ENCODE peak calls at places on chromosomes 3 and 15, in seven cellular contexts. J is IMR-90, L is mesenchymal stem cell, C is neuronal stem cell, Z is H1, S is mesendoderm, Q is H9. I is an unnamed sample.
A peak's percentile ranks its signal among the peaks of the same experiment; 100 is the strongest.

GRCh38 chr3:53074366-53074696 is 28.5 kb upstream of the SFMBT1 start:
- DNase-seq in J (no peak), Z (no peak), S (no peak), Q (peak; percentile 21), C (no peak), L (no peak), I (no peak)

GRCh38 chr3:101813817-101814440 is 34.9 kb downstream of the NXPE3 start:
- DNase-seq in Z (no peak), Q (no peak), C (no peak), J (peak; percentile 54), S (no peak), L (peak; percentile 41), I (no peak)

GRCh38 chr3:196772102-196772501 is 32.4 kb downstream of the PAK2 start:
- DNase-seq in Z (no peak), L (no peak), J (no peak), Q (no peak), C (no peak), S (no peak), I (no peak)

GRCh38 chr3:99825239-99825638 is 7.6 kb downstream of the CMSS1 start:
- DNase-seq in J (peak; percentile 31), L (peak; percentile 44), Z (no peak), Q (no peak), C (no peak), S (no peak), I (peak; percentile 29)

GRCh38 chr3:151568095-151568685 is 107.3 kb upstream of the IGSF10 start:
- DNase-seq in J (no peak), Z (no peak), C (no peak), L (no peak), Q (no peak), S (no peak), I (no peak)

GRCh38 chr15:85702321-85703230 is 92.1 kb downstream of the KLHL25 start:
- DNase-seq in L (peak; percentile 83), Q (no peak), Z (no peak), J (peak; percentile 75), C (no peak), S (no peak), I (no peak)

GRCh38 chr3:134323966-134324962 is 50.0 kb downstream of the AMOTL2 start:
- DNase-seq in L (no peak), J (no peak), Z (no peak), S (no peak), Q (peak; percentile 24), C (no peak), I (no peak)

GRCh38 chr3:185207931-185208746 is 45.7 kb downstream of the EHHADH start:
- DNase-seq in Q (no peak), J (peak; percentile 61), Z (no peak), C (no peak), S (no peak), L (peak; percentile 3), I (no peak)

GRCh38 chr3:14880486-14881179 is 61.9 kb downstream of the FGD5 start:
- DNase-seq in L (no peak), S (no peak), J (no peak), Z (no peak), C (no peak), Q (no peak), I (no peak)

GRCh38 chr15:80242132-80242769 is 9.8 kb downstream of the CTXND1 start:
- DNase-seq in C (no peak), Q (peak; percentile 84), Z (peak; percentile 34), J (peak; percentile 24), L (peak; percentile 11), S (peak; percentile 97), I (no peak)

GRCh38 chr3:4504340-4505261 is 11.5 kb downstream of the ITPR1 start:
- DNase-seq in C (no peak), Z (no peak), Q (no peak), S (no peak), L (peak; percentile 28), J (no peak), I (no peak)

GRCh38 chr15:100986158-100986896 is 67.2 kb downstream of the LRRK1 start:
- DNase-seq in Z (no peak), C (no peak), Q (no peak), J (no peak), L (no peak), S (no peak), I (no peak)

GRCh38 chr3:159645874-159646273 is 342.8 kb upstream of the IL12A start:
- DNase-seq in Q (no peak), J (peak; percentile 51), Z (no peak), L (no peak), S (no peak), C (no peak), I (no peak)

DNA sequence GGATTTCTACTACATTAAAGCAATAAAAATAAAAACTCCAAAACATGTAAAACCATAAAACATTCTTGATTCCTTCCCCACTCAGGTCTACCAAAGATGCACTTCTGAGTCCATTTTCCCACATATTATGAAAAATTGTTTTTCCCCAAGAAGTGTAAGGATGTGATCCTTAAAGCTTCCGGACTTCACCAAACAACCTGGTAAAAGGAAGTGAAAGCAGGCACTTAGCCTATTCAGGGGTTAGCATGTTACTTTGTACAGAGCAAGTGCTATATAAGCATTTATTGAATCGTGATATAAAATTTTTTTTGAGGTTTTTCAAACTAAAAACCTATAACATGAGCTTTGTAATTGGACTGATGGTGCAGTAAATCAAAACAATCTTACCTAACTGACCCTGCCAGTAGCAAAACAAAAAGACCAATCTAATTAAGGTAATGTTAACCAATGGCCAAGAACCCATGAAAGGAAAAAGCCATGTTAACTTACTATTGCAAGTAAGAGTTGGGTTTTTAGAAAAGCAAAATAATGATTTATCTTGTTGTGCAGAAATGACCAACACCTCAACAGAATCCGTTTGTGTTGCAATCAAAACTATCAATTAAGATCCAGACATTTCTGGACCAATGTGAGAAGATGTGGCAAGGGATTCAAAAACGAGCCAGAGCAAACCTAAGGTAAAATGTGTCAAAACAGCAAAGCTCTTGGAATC is 1.8 kb downstream of the SETD2 start:
- DNase-seq in Q (no peak), J (no peak), Z (no peak), S (no peak), C (no peak), L (peak; percentile 11), I (peak; percentile 5)
- H2BK5ac ChIP-seq in Q (no peak overlapping the region), J (no peak overlapping the region), Z (no peak overlapping the region), S (no peak overlapping the region), C (no peak overlapping the region), L (no peak overlapping the region), I (no peak overlapping the region)

GRCh38 chr15:31540633-31541032 is 214.0 kb downstream of the KLF13 start:
- DNase-seq in S (no peak), Q (no peak), L (no peak), Z (no peak), C (no peak), J (no peak), I (no peak)

GRCh38 chr15:31550211-31550848 is 223.7 kb downstream of the KLF13 start:
- DNase-seq in L (no peak), S (no peak), C (no peak), Z (no peak), Q (no peak), J (no peak), I (no peak)

GRCh38 chr15:31544361-31544760 is 217.7 kb downstream of the KLF13 start:
- DNase-seq in C (no peak), L (no peak), Q (no peak), J (no peak), Z (no peak), S (no peak), I (no peak)

GRCh38 chr15:31545257-31545656 is 218.6 kb downstream of the KLF13 start:
- DNase-seq in S (no peak), J (no peak), L (no peak), C (no peak), Z (no peak), Q (no peak), I (no peak)
- H3K27me3 ChIP-seq in S (no peaks in the 10 kb centered on the region), J (peaks cover 8% of the 10 kb centered on the region), L (no peaks in the 10 kb centered on the region), C (no peaks in the 10 kb centered on the region), Z (no peaks in the 10 kb centered on the region), Q (no peaks in the 10 kb centered on the region), I (no peaks in the 10 kb centered on the region)

GRCh38 chr3:119913021-119913420 is 131.1 kb downstream of the NR1I2 start:
- DNase-seq in Z (no peak), Q (no peak), S (peak; percentile 12), L (no peak), J (peak; percentile 39), C (no peak), I (no peak)
- H2BK5ac ChIP-seq in Z (no peak overlapping the region), Q (no peak overlapping the region), S (no peak overlapping the region), L (no peak overlapping the region), J (no peak overlapping the region), C (no peak overlapping the region), I (no peak overlapping the region)

DNA sequence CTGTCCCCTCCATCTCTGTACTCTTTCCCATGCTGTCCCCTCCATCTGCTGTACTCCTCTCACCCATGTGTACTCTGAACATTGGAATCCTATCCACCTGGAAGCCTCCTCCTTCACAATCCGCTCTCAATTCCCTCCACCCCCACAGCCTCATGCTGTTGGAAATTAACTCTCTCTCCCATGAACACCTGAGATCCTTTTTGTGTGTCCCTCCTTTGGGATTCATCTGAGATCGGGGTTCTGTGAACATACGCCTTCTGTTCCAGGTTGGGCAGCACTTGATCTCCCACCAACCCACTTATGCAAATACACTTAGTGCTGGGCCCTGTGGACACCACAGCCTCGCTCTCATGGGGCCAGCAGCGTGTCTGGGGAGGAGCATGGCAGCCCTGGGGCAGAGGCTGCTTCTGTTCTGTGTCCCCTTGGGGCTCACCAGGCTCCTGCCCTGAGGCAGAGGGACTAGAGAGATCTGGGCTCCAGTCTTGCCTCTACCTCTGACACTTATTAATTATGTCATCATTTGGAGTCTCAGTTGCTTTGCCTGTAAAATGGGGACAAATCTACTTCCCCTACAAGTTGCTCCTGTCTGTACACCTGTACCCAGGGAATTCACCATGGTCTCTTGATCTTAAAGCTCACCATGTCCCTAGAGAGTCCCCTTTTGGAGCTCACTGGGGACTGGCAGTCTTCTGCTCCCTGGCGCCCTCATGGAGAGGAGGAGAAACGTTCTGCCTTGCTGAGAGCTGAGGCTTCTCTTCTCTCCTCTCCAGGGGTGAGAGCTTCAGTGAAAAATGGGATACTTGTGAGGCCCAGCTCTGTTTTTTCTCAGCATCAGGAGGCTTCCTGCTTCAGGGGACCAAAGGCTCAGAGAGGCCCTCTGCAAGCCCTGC is 42.7 kb downstream of the ITGA11 start:
- DNase-seq in J (no peak), L (no peak), S (peak; percentile 40), Z (no peak), C (no peak), Q (peak; percentile 33), I (no peak)
- H3K27me3 ChIP-seq in J (no peaks in the 10 kb centered on the region), L (peaks cover 24% of the 10 kb centered on the region), S (no peaks in the 10 kb centered on the region), Z (no peaks in the 10 kb centered on the region), C (no peaks in the 10 kb centered on the region), Q (no peaks in the 10 kb centered on the region), I (no peaks in the 10 kb centered on the region)

DNA sequence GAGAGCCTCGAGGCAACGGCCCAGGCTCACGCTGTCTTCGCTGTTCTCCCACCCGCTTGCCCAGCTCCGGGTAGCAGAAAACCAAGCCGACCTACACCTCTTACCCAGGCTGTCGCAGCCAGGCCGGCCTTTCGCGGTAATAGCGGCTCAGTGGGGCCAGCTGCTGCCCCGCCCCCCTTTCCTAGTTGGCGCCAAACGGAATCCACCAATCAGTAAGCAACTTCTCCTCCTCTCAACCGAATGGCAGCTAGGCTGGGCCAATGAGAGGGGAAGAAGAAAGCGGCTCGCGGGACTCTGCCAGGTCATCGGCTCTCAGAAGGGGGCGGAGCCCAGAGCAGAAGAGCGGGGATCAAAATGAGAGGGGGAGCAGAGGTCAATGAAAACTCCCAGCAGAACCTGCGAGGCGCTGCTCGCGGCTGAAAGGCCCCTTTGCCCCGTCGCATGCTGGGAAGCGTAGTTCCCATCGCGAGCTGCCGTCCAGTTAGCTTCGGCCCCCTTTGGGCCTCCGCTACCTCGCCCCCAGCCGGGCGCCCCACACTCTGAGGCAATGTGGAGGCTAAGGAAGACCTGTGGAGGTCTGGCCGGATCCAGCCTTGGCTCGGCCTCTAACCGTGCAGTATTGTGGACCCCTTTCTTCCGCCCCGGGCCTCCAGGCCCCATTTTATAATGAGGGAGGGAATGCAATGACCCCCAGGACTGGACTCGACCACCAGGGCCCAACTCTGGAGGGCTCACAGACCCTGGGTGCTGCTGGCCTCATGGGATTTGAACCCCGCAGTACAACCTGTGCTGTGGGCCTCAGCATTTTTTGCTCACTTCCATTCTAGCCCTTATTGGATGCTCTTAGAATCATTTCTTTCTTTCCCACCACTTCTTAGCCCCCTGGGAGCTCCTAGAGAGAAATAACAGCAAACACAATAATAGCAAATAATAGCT is at the start of gene CDC25A:
- DNase-seq in L (peak; percentile 99), C (peak; percentile 98), J (peak; percentile 98), Z (peak; percentile 98), S (peak; percentile 100), Q (peak; percentile 99), I (peak; percentile 94)
- H2BK5ac ChIP-seq in L (no peak within 1 kb of the TSS), C (no peak within 1 kb of the TSS), J (no peak within 1 kb of the TSS), Z (peak within 1 kb of the TSS; percentile 83), S (no peak within 1 kb of the TSS), Q (no peak within 1 kb of the TSS), I (peak within 1 kb of the TSS; percentile 42)